ENCODE peak calls at places on chromosomes 5 and 9, in five cellular contexts. Q is H9, S is H1, K is mesenchymal stem cell, L is trophoblast cell. W is an unnamed sample.

GRCh38 chr5:56816546-56817081 is 1.3 kb downstream of the MAP3K1 start:
- DNase-seq in L (peak), Q (peak), K (peak), S (no peak), W (peak)

GRCh38 chr5:5017827-5018559 is 122.1 kb upstream of the ADAMTS16 start:
- DNase-seq in Q (no peak), K (no peak), L (no peak), S (no peak), W (no peak)

GRCh38 chr5:37888476-37888875 is 48.6 kb upstream of the GDNF start:
- DNase-seq in K (peak), Q (no peak), S (no peak), L (no peak), W (no peak)

GRCh38 chr9:93031629-93032431 is 26.7 kb upstream of the SUSD3 start:
- DNase-seq in Q (no peak), L (no peak), K (no peak), S (no peak), W (no peak)

GRCh38 chr5:147290261-147290660 is 55.4 kb downstream of the STK32A start:
- DNase-seq in K (no peak), Q (no peak), S (no peak), L (no peak), W (no peak)

GRCh38 chr5:140630296-140630695 is 2.7 kb downstream of the CD14 start:
- DNase-seq in Q (no peak), K (no peak), S (no peak), L (peak), W (no peak)

GRCh38 chr5:87121315-87122170 is 146.1 kb upstream of the RASA1 start:
- DNase-seq in S (no peak), L (peak), K (peak), Q (no peak), W (no peak)

GRCh38 chr9:6715755-6716643 is 41.8 kb upstream of the KDM4C start:
- DNase-seq in L (peak), Q (peak), K (no peak), S (no peak), W (no peak)

GRCh38 chr5:89313044-89313443 is 430.1 kb upstream of the MEF2C start:
- DNase-seq in Q (no peak), K (peak), S (no peak), L (no peak), W (no peak)

GRCh38 chr9:38144421-38144820 is 75.4 kb upstream of the SHB start:
- DNase-seq in Q (no peak), L (peak), K (peak), S (no peak), W (no peak)

GRCh38 chr5:118548761-118549160 is 439.6 kb downstream of the DTWD2 start:
- DNase-seq in Q (no peak), K (peak), L (peak), S (no peak), W (no peak)

GRCh38 chr5:72519191-72519590 is 12.0 kb upstream of the ZNF366 start:
- DNase-seq in Q (no peak), L (no peak), K (no peak), S (no peak), W (no peak)

GRCh38 chr9:34991833-34992375 is 2.4 kb downstream of the DNAJB5 start:
- DNase-seq in K (peak), L (peak), Q (peak), S (no peak), W (no peak)

GRCh38 chr5:172830876-172831662 is 3.0 kb upstream of the ERGIC1 start:
- DNase-seq in L (peak), S (no peak), K (peak), Q (no peak), W (no peak)

GRCh38 chr9:73683862-73684591 is 532.4 kb downstream of the ANXA1 start:
- DNase-seq in S (peak), K (peak), L (peak), Q (peak), W (peak)

GRCh38 chr5:79864364-79864763 is 126.7 kb downstream of the MTX3 start:
- DNase-seq in K (no peak), S (no peak), L (no peak), Q (no peak), W (no peak)

GRCh38 chr5:167065784-167066183 is 1225.7 kb upstream of the WWC1 start:
- DNase-seq in K (no peak), L (no peak), Q (no peak), S (no peak), W (peak)

GRCh38 chr5:154267516-154267915 is 77.0 kb downstream of the GALNT10 start:
- DNase-seq in K (no peak), S (no peak), L (no peak), Q (no peak), W (no peak)

GRCh38 chr5:32506251-32506661 is 61.7 kb upstream of the ZFR start:
- DNase-seq in Q (no peak), S (no peak), K (no peak), L (no peak), W (no peak)

GRCh38 chr5:53337827-53338226 is 142.6 kb upstream of the FST start:
- DNase-seq in K (no peak), Q (no peak), L (no peak), S (no peak), W (no peak)
- H3K18ac ChIP-seq in K (no peak), Q (no peak), L (no peak), S (no peak), W (no peak)

GRCh38 chr9:18905033-18905882 is 127.8 kb downstream of the SAXO1 start:
- DNase-seq in K (no peak), L (no peak), S (no peak), Q (no peak), W (no peak)
- H2BK120ac ChIP-seq in K (no peak), L (no peak), S (no peak), Q (no peak), W (no peak)

DNA sequence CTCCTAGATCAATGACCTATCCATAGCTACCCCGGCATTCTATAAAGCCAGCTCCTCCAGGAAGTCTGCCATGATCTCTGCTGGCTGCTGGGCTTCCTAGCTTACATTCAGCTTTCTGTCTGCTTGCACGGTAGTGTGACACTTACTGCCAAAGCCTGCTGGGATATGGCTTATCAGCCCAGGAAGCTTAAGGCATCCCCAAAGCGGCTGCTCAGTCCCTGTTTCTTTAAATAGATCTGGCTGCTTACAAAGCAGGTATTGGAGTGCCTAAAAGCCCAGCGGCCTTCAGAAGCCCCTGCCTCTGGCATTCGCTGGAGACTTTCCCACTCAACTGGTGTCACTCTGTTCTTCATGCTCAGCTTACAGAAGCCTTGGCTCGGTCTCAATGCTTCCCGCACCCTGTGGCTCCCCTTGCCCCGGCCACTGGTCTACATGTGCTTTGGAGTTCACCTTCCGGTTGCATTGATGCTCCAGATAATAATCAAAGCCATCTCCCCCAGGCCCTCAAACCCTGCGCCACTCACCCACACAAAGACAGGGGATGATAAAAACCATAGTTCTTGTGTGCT is 31.3 kb upstream of the STRBP start:
- DNase-seq in K (no peak), S (no peak), Q (no peak), L (no peak), W (no peak)
- H2BK12ac ChIP-seq in K (no peak), S (no peak), Q (no peak), L (no peak), W (no peak)

DNA sequence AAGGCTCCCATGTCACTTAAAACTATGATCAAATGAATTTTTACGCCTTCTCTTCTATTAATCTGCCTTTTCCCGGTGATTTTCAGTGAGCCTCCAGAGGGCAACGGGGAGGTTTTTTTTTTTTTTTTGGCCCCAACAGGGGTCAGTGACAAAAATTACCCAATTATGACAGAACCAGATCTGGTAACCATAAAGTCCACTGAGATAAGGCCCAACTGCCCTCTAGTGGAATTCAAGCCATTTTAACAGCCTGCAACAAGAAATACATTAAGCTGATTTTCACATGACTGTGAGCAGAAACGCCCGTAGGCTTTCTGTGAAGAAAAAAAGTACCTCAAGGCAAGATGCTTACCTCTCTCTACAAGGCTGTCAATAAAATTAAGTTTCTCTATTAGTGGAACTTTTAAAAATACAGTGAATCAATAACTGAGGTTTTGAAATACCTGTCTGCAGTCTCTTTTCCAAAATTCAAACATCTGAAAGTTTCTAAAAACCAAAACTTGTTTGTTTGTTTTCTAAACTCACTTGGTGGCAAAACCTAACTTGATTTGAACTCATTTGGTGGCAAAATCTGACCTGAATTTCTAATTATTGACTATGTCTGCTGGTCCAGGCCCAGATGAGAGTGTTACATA is 49.7 kb upstream of the FST start:
- DNase-seq in S (no peak), K (peak), L (peak), Q (no peak), W (no peak)
- H3K18ac ChIP-seq in S (no peak), K (no peak), L (no peak), Q (no peak), W (no peak)

GRCh38 chr5:120380644-120381043 is 83.5 kb upstream of the PRR16 start:
- DNase-seq in K (no peak), Q (no peak), S (no peak), L (no peak), W (no peak)

GRCh38 chr5:120388016-120388781 is 75.9 kb upstream of the PRR16 start:
- DNase-seq in Q (no peak), S (no peak), L (peak), K (peak), W (no peak)

GRCh38 chr5:120386981-120387380 is 77.1 kb upstream of the PRR16 start:
- DNase-seq in L (no peak), S (no peak), K (no peak), Q (no peak), W (no peak)

GRCh38 chr5:120382813-120383212 is 81.3 kb upstream of the PRR16 start:
- DNase-seq in K (no peak), L (no peak), S (no peak), Q (no peak), W (no peak)
- H2BK120ac ChIP-seq in K (no peak), L (no peak), S (no peak), Q (no peak), W (no peak)

GRCh38 chr5:92574023-92574422 is 1007.0 kb downstream of the NR2F1-AS1 start:
- DNase-seq in L (no peak), K (no peak), S (no peak), Q (no peak), W (no peak)
- H2BK12ac ChIP-seq in L (no peak), K (no peak), S (no peak), Q (no peak), W (no peak)

DNA sequence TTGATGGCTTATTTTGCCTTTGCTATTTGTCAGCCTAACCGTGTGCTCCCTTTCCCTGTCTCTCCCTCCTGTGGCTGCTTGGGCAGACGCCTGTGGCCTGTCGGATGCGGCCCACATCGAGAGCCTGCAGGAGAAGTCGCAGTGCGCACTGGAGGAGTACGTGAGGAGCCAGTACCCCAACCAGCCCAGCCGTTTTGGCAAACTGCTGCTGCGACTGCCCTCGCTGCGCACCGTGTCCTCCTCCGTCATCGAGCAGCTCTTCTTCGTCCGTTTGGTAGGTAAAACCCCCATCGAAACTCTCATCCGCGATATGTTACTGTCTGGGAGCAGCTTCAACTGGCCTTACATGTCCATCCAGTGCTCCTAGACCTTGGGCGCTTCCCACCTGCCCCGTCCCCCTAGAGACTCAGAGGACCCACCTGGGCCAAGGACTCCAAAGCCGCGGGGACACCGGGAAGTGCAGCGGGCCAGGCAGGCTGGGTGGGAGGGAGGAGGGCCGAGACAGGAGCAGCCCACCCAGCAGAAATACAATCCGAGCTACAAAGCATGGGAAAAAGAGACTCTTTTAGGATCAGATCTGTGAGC is 10.5 kb downstream of the NR2F1 start:
- DNase-seq in S (no peak), K (no peak), Q (peak), L (no peak), W (no peak)
- H3K18ac ChIP-seq in S (no peak), K (peak), Q (no peak), L (no peak), W (peak)

W was measured in neuronal stem cell.